ENCODE peak calls at places on chromosomes 13 and 19, in six cellular contexts. D, R, N, Z, C and M are unnamed samples.

GRCh38 chr19:4430760-4431159 is 26.8 kb downstream of the UBXN6 start:
- DNase-seq in D (no peak), R (no peak), N (no peak), Z (no peak), C (no peak), M (no peak)

GRCh38 chr19:44886141-44886540 is 4.9 kb upstream of the TOMM40 start:
- DNase-seq in D (no peak), R (no peak), N (no peak), Z (no peak), C (no peak), M (no peak)

GRCh38 chr19:12778020-12778904 is 2.9 kb upstream of the HOOK2 start:
- DNase-seq in D (no peak), R (no peak), N (peak), Z (no peak), C (peak), M (peak)

GRCh38 chr13:28136916-28137315 is 1.4 kb upstream of the PAN3 start:
- DNase-seq in D (no peak), R (peak), N (no peak), Z (no peak), C (no peak), M (no peak)

GRCh38 chr13:43872181-43872580 is 7.4 kb downstream of the CCDC122 start:
- DNase-seq in D (no peak), R (no peak), N (no peak), Z (no peak), C (no peak), M (no peak)

GRCh38 chr19:22609630-22610029 is 24.5 kb upstream of the ZNF492 start:
- DNase-seq in D (no peak), R (no peak), N (no peak), Z (no peak), C (no peak), M (no peak)

GRCh38 chr13:72221276-72221962 is 354.4 kb upstream of the DACH1 start:
- DNase-seq in D (no peak), R (peak), N (no peak), Z (no peak), C (no peak), M (no peak)

GRCh38 chr19:34256835-34257558 is 2.6 kb downstream of the GARRE1 start:
- DNase-seq in D (no peak), R (no peak), N (no peak), Z (no peak), C (no peak), M (no peak)

GRCh38 chr13:113531041-113531873 is 40.7 kb upstream of the DCUN1D2 start:
- DNase-seq in D (no peak), R (no peak), N (no peak), Z (no peak), C (no peak), M (no peak)

GRCh38 chr13:93603043-93603442 is 376.4 kb downstream of the GPC6 start:
- DNase-seq in D (no peak), R (no peak), N (no peak), Z (peak), C (no peak), M (no peak)

GRCh38 chr13:38405216-38405615 is 55.6 kb downstream of the UFM1 start:
- DNase-seq in D (no peak), R (no peak), N (no peak), Z (no peak), C (no peak), M (no peak)

GRCh38 chr13:27264181-27264580 is 6.4 kb upstream of the RASL11A start:
- DNase-seq in D (peak), R (no peak), N (peak), Z (peak), C (peak), M (peak)

GRCh38 chr13:65468628-65469027 is 1761.5 kb downstream of the PCDH9 start:
- DNase-seq in D (no peak), R (no peak), N (no peak), Z (no peak), C (no peak), M (no peak)

GRCh38 chr19:13056052-13056660 is 46.5 kb downstream of the LYL1 start:
- DNase-seq in D (no peak), R (no peak), N (no peak), Z (peak), C (peak), M (no peak)

GRCh38 chr19:13215572-13216380 is 65.6 kb downstream of the IER2 start:
- DNase-seq in D (no peak), R (no peak), N (no peak), Z (no peak), C (no peak), M (no peak)

GRCh38 chr19:11324079-11324661 is 15.3 kb downstream of the RAB3D start:
- DNase-seq in D (peak), R (peak), N (peak), Z (peak), C (peak), M (peak)

GRCh38 chr13:32610977-32611376 is 24.7 kb downstream of the PDS5B start:
- DNase-seq in D (no peak), R (no peak), N (no peak), Z (no peak), C (no peak), M (no peak)

GRCh38 chr19:56076413-56076998 is 44.6 kb downstream of the ZNF787 start:
- DNase-seq in D (no peak), R (peak), N (peak), Z (no peak), C (peak), M (no peak)

GRCh38 chr19:955803-956746 is 28.1 kb upstream of the WDR18 start:
- DNase-seq in D (no peak), R (no peak), N (no peak), Z (no peak), C (no peak), M (no peak)

GRCh38 chr13:24033527-24034302 is 126.8 kb upstream of the SPATA13 start:
- DNase-seq in D (no peak), R (no peak), N (no peak), Z (peak), C (no peak), M (no peak)

GRCh38 chr19:53554804-53555203 is 16.9 kb downstream of the ZNF331 start:
- DNase-seq in D (no peak), R (no peak), N (no peak), Z (no peak), C (no peak), M (no peak)

GRCh38 chr19:6971366-6971765 is 49.9 kb downstream of the MBD3L2B start:
- DNase-seq in D (no peak), R (no peak), N (no peak), Z (no peak), C (no peak), M (no peak)

GRCh38 chr13:33070713-33071112 is 54.5 kb downstream of the KL start:
- DNase-seq in D (no peak), R (no peak), N (no peak), Z (no peak), C (no peak), M (no peak)

GRCh38 chr19:51799311-51799997 is 4.5 kb downstream of the FPR3 start:
- DNase-seq in D (peak), R (no peak), N (no peak), Z (peak), C (peak), M (no peak)

GRCh38 chr13:113602291-113602970 is 17.9 kb downstream of the TFDP1 start:
- DNase-seq in D (no peak), R (no peak), N (no peak), Z (no peak), C (no peak), M (no peak)

GRCh38 chr13:31001647-31002046 is 69.2 kb downstream of the TEX26 start:
- DNase-seq in D (no peak), R (no peak), N (no peak), Z (no peak), C (no peak), M (no peak)

GRCh38 chr13:106507560-106508274 is 27.7 kb downstream of the EFNB2 start:
- DNase-seq in D (peak), R (no peak), N (no peak), Z (peak), C (no peak), M (no peak)

GRCh38 chr13:94595006-94595942 is 678 bp downstream of the TGDS start:
- DNase-seq in D (no peak), R (no peak), N (no peak), Z (no peak), C (peak), M (no peak)

GRCh38 chr13:50531917-50532899 is 311.3 kb downstream of the DLEU7 start:
- DNase-seq in D (peak), R (no peak), N (no peak), Z (no peak), C (peak), M (no peak)

GRCh38 chr13:85386424-85386823 is 412.8 kb downstream of the SLITRK6 start:
- DNase-seq in D (no peak), R (no peak), N (peak), Z (no peak), C (peak), M (peak)

GRCh38 chr13:49502954-49503353 is 7.2 kb downstream of the PHF11 start:
- DNase-seq in D (no peak), R (no peak), N (no peak), Z (no peak), C (no peak), M (no peak)

GRCh38 chr13:72164811-72165210 is 297.8 kb upstream of the DACH1 start:
- DNase-seq in D (no peak), R (no peak), N (no peak), Z (no peak), C (no peak), M (no peak)

GRCh38 chr13:40186041-40186440 is 480.4 kb downstream of the FOXO1 start:
- DNase-seq in D (no peak), R (peak), N (no peak), Z (no peak), C (no peak), M (no peak)

GRCh38 chr13:36973621-36974268 is 25.4 kb downstream of the ALG5 start:
- DNase-seq in D (no peak), R (no peak), N (no peak), Z (no peak), C (no peak), M (no peak)

GRCh38 chr13:105702441-105702840 is 833.0 kb downstream of the EFNB2 start:
- DNase-seq in D (no peak), R (no peak), N (no peak), Z (no peak), C (no peak), M (no peak)

GRCh38 chr19:51794865-51795490 is at the start of gene FPR3:
- DNase-seq in D (no peak), R (no peak), N (no peak), Z (no peak), C (no peak), M (no peak)